ENCODE peak calls at places on chromosome X, in nine cellular contexts. One of them, this sample, is unnamed.

GRCh38 chrX:9788908-9789307 is 2.7 kb downstream of the SHROOM2 start:
- DNase-seq in cardiac fibroblast: peak; percentile 25
- DNase-seq in HFF-Myc: no peak
- DNase-seq in GM13976: no peak
- DNase-seq in NCI-H69: peak; percentile 68
- DNase-seq in GM20000: no peak
- DNase-seq in kidney glomerular epithelial cell: no peak
- DNase-seq in upper lobe of right lung: no peak
- DNase-seq in stimulated activated CD4-positive, alpha-beta T cell treated with anti-CD3 and anti-CD28 coated beads, Interleukin-4, amount 100 ng/mL, for 48 hours: no peak
- DNase-seq in this sample: no peak

GRCh38 chrX:153657161-153657560 is 10.2 kb downstream of the DUSP9 start:
- DNase-seq in cardiac fibroblast: no peak
- DNase-seq in HFF-Myc: no peak
- DNase-seq in GM13976: no peak
- DNase-seq in NCI-H69: no peak
- DNase-seq in GM20000: no peak
- DNase-seq in kidney glomerular epithelial cell: no peak
- DNase-seq in upper lobe of right lung: no peak
- DNase-seq in stimulated activated CD4-positive, alpha-beta T cell treated with anti-CD3 and anti-CD28 coated beads, Interleukin-4, amount 100 ng/mL, for 48 hours: no peak
- DNase-seq in this sample: no peak

GRCh38 chrX:69357293-69357692 is 146.8 kb upstream of the NALF2 start:
- DNase-seq in cardiac fibroblast: no peak
- DNase-seq in HFF-Myc: no peak
- DNase-seq in GM13976: no peak
- DNase-seq in NCI-H69: peak; percentile 27
- DNase-seq in GM20000: no peak
- DNase-seq in kidney glomerular epithelial cell: no peak
- DNase-seq in upper lobe of right lung: no peak
- DNase-seq in stimulated activated CD4-positive, alpha-beta T cell treated with anti-CD3 and anti-CD28 coated beads, Interleukin-4, amount 100 ng/mL, for 48 hours: no peak
- DNase-seq in this sample: no peak

GRCh38 chrX:71636438-71637252 is 18.3 kb upstream of the CXCR3 start:
- DNase-seq in cardiac fibroblast: peak; percentile 4
- DNase-seq in HFF-Myc: no peak
- DNase-seq in GM13976: no peak
- DNase-seq in NCI-H69: peak; percentile 14
- DNase-seq in GM20000: no peak
- DNase-seq in kidney glomerular epithelial cell: no peak
- DNase-seq in upper lobe of right lung: no peak
- DNase-seq in stimulated activated CD4-positive, alpha-beta T cell treated with anti-CD3 and anti-CD28 coated beads, Interleukin-4, amount 100 ng/mL, for 48 hours: no peak
- DNase-seq in this sample: no peak

GRCh38 chrX:1178580-1179057 is 33.8 kb downstream of the CRLF2 start:
- DNase-seq in cardiac fibroblast: peak; percentile 28
- DNase-seq in HFF-Myc: no peak
- DNase-seq in GM13976: no peak
- DNase-seq in NCI-H69: peak; percentile 17
- DNase-seq in GM20000: no peak
- DNase-seq in kidney glomerular epithelial cell: no peak
- DNase-seq in upper lobe of right lung: no peak
- DNase-seq in stimulated activated CD4-positive, alpha-beta T cell treated with anti-CD3 and anti-CD28 coated beads, Interleukin-4, amount 100 ng/mL, for 48 hours: no peak
- DNase-seq in this sample: no peak

GRCh38 chrX:47235691-47236103 is 2.9 kb downstream of the USP11 start:
- DNase-seq in cardiac fibroblast: no peak
- DNase-seq in HFF-Myc: no peak
- DNase-seq in GM13976: no peak
- DNase-seq in NCI-H69: no peak
- DNase-seq in GM20000: no peak
- DNase-seq in kidney glomerular epithelial cell: no peak
- DNase-seq in upper lobe of right lung: no peak
- DNase-seq in stimulated activated CD4-positive, alpha-beta T cell treated with anti-CD3 and anti-CD28 coated beads, Interleukin-4, amount 100 ng/mL, for 48 hours: no peak
- DNase-seq in this sample: no peak

GRCh38 chrX:2712428-2712827 is 21.3 kb downstream of the CD99 start:
- DNase-seq in cardiac fibroblast: no peak
- DNase-seq in HFF-Myc: no peak
- DNase-seq in GM13976: no peak
- DNase-seq in NCI-H69: no peak
- DNase-seq in GM20000: no peak
- DNase-seq in kidney glomerular epithelial cell: no peak
- DNase-seq in upper lobe of right lung: no peak
- DNase-seq in stimulated activated CD4-positive, alpha-beta T cell treated with anti-CD3 and anti-CD28 coated beads, Interleukin-4, amount 100 ng/mL, for 48 hours: no peak
- DNase-seq in this sample: no peak

GRCh38 chrX:109553862-109554261 is 17.2 kb downstream of the NXT2 start:
- DNase-seq in cardiac fibroblast: no peak
- DNase-seq in HFF-Myc: no peak
- DNase-seq in GM13976: no peak
- DNase-seq in NCI-H69: no peak
- DNase-seq in GM20000: no peak
- DNase-seq in kidney glomerular epithelial cell: no peak
- DNase-seq in upper lobe of right lung: no peak
- DNase-seq in stimulated activated CD4-positive, alpha-beta T cell treated with anti-CD3 and anti-CD28 coated beads, Interleukin-4, amount 100 ng/mL, for 48 hours: no peak
- DNase-seq in this sample: no peak

GRCh38 chrX:53239474-53239873 is 14.5 kb upstream of the KDM5C start:
- DNase-seq in cardiac fibroblast: peak; percentile 4
- DNase-seq in HFF-Myc: no peak
- DNase-seq in GM13976: no peak
- DNase-seq in NCI-H69: peak; percentile 38
- DNase-seq in GM20000: peak; percentile 44
- DNase-seq in kidney glomerular epithelial cell: no peak
- DNase-seq in upper lobe of right lung: no peak
- DNase-seq in stimulated activated CD4-positive, alpha-beta T cell treated with anti-CD3 and anti-CD28 coated beads, Interleukin-4, amount 100 ng/mL, for 48 hours: peak; percentile 29
- DNase-seq in this sample: no peak

GRCh38 chrX:24668111-24668510 is 21.0 kb upstream of the PCYT1B start:
- DNase-seq in cardiac fibroblast: peak; percentile 0
- DNase-seq in HFF-Myc: no peak
- DNase-seq in GM13976: no peak
- DNase-seq in NCI-H69: no peak
- DNase-seq in GM20000: no peak
- DNase-seq in kidney glomerular epithelial cell: no peak
- DNase-seq in upper lobe of right lung: no peak
- DNase-seq in stimulated activated CD4-positive, alpha-beta T cell treated with anti-CD3 and anti-CD28 coated beads, Interleukin-4, amount 100 ng/mL, for 48 hours: no peak
- DNase-seq in this sample: no peak

GRCh38 chrX:21855937-21856415 is at the start of gene YY2:
- DNase-seq in cardiac fibroblast: no peak
- DNase-seq in HFF-Myc: no peak
- DNase-seq in GM13976: no peak
- DNase-seq in NCI-H69: no peak
- DNase-seq in GM20000: no peak
- DNase-seq in kidney glomerular epithelial cell: no peak
- DNase-seq in upper lobe of right lung: no peak
- DNase-seq in stimulated activated CD4-positive, alpha-beta T cell treated with anti-CD3 and anti-CD28 coated beads, Interleukin-4, amount 100 ng/mL, for 48 hours: no peak
- DNase-seq in this sample: no peak

GRCh38 chrX:29662101-29662500 is 553.3 kb upstream of the MAGEB2 start:
- DNase-seq in cardiac fibroblast: peak; percentile 61
- DNase-seq in HFF-Myc: peak; percentile 48
- DNase-seq in GM13976: no peak
- DNase-seq in NCI-H69: no peak
- DNase-seq in GM20000: no peak
- DNase-seq in kidney glomerular epithelial cell: peak; percentile 77
- DNase-seq in upper lobe of right lung: no peak
- DNase-seq in stimulated activated CD4-positive, alpha-beta T cell treated with anti-CD3 and anti-CD28 coated beads, Interleukin-4, amount 100 ng/mL, for 48 hours: no peak
- DNase-seq in this sample: peak; percentile 87

GRCh38 chrX:153609917-153610833 is 11.2 kb upstream of the CCNQ start:
- DNase-seq in cardiac fibroblast: peak; percentile 48
- DNase-seq in HFF-Myc: no peak
- DNase-seq in GM13976: peak; percentile 76
- DNase-seq in NCI-H69: peak; percentile 80
- DNase-seq in GM20000: peak; percentile 73
- DNase-seq in kidney glomerular epithelial cell: peak; percentile 15
- DNase-seq in upper lobe of right lung: peak; percentile 86
- DNase-seq in stimulated activated CD4-positive, alpha-beta T cell treated with anti-CD3 and anti-CD28 coated beads, Interleukin-4, amount 100 ng/mL, for 48 hours: peak; percentile 65
- DNase-seq in this sample: peak; percentile 15

GRCh38 chrX:54496936-54497335 is 902 bp upstream of the FGD1 start:
- DNase-seq in cardiac fibroblast: no peak
- DNase-seq in HFF-Myc: no peak
- DNase-seq in GM13976: no peak
- DNase-seq in NCI-H69: no peak
- DNase-seq in GM20000: no peak
- DNase-seq in kidney glomerular epithelial cell: no peak
- DNase-seq in upper lobe of right lung: no peak
- DNase-seq in stimulated activated CD4-positive, alpha-beta T cell treated with anti-CD3 and anti-CD28 coated beads, Interleukin-4, amount 100 ng/mL, for 48 hours: no peak
- DNase-seq in this sample: no peak

GRCh38 chrX:50941638-50942037 is 31.1 kb downstream of the BMP15 start:
- DNase-seq in cardiac fibroblast: no peak
- DNase-seq in HFF-Myc: no peak
- DNase-seq in GM13976: no peak
- DNase-seq in NCI-H69: no peak
- DNase-seq in GM20000: no peak
- DNase-seq in kidney glomerular epithelial cell: no peak
- DNase-seq in upper lobe of right lung: no peak
- DNase-seq in stimulated activated CD4-positive, alpha-beta T cell treated with anti-CD3 and anti-CD28 coated beads, Interleukin-4, amount 100 ng/mL, for 48 hours: no peak
- DNase-seq in this sample: no peak

GRCh38 chrX:134836497-134836968 is 154.3 kb upstream of the SMIM10 start:
- DNase-seq in cardiac fibroblast: peak; percentile 36
- DNase-seq in HFF-Myc: peak; percentile 7
- DNase-seq in GM13976: no peak
- DNase-seq in NCI-H69: no peak
- DNase-seq in GM20000: no peak
- DNase-seq in kidney glomerular epithelial cell: no peak
- DNase-seq in upper lobe of right lung: no peak
- DNase-seq in stimulated activated CD4-positive, alpha-beta T cell treated with anti-CD3 and anti-CD28 coated beads, Interleukin-4, amount 100 ng/mL, for 48 hours: no peak
- DNase-seq in this sample: no peak

GRCh38 chrX:118188977-118189376 is 72.4 kb upstream of the KLHL13 start:
- DNase-seq in cardiac fibroblast: no peak
- DNase-seq in HFF-Myc: no peak
- DNase-seq in GM13976: no peak
- DNase-seq in NCI-H69: peak; percentile 70
- DNase-seq in GM20000: no peak
- DNase-seq in kidney glomerular epithelial cell: no peak
- DNase-seq in upper lobe of right lung: no peak
- DNase-seq in stimulated activated CD4-positive, alpha-beta T cell treated with anti-CD3 and anti-CD28 coated beads, Interleukin-4, amount 100 ng/mL, for 48 hours: no peak
- DNase-seq in this sample: no peak

GRCh38 chrX:10906861-10907260 is 204.3 kb upstream of the HCCS start:
- DNase-seq in cardiac fibroblast: peak; percentile 39
- DNase-seq in HFF-Myc: no peak
- DNase-seq in GM13976: no peak
- DNase-seq in NCI-H69: no peak
- DNase-seq in GM20000: no peak
- DNase-seq in kidney glomerular epithelial cell: no peak
- DNase-seq in upper lobe of right lung: no peak
- DNase-seq in stimulated activated CD4-positive, alpha-beta T cell treated with anti-CD3 and anti-CD28 coated beads, Interleukin-4, amount 100 ng/mL, for 48 hours: no peak
- DNase-seq in this sample: no peak

GRCh38 chrX:13398073-13398823 is 78.4 kb upstream of the ATXN3L start:
- DNase-seq in cardiac fibroblast: peak; percentile 98
- DNase-seq in HFF-Myc: peak; percentile 93
- DNase-seq in GM13976: no peak
- DNase-seq in NCI-H69: no peak
- DNase-seq in GM20000: no peak
- DNase-seq in kidney glomerular epithelial cell: peak; percentile 87
- DNase-seq in upper lobe of right lung: no peak
- DNase-seq in stimulated activated CD4-positive, alpha-beta T cell treated with anti-CD3 and anti-CD28 coated beads, Interleukin-4, amount 100 ng/mL, for 48 hours: no peak
- DNase-seq in this sample: peak; percentile 98

GRCh38 chrX:56763556-56764152 is 34.6 kb downstream of the NBDY start:
- DNase-seq in cardiac fibroblast: no peak
- DNase-seq in HFF-Myc: no peak
- DNase-seq in GM13976: peak; percentile 35
- DNase-seq in NCI-H69: no peak
- DNase-seq in GM20000: no peak
- DNase-seq in kidney glomerular epithelial cell: no peak
- DNase-seq in upper lobe of right lung: no peak
- DNase-seq in stimulated activated CD4-positive, alpha-beta T cell treated with anti-CD3 and anti-CD28 coated beads, Interleukin-4, amount 100 ng/mL, for 48 hours: no peak
- DNase-seq in this sample: no peak

GRCh38 chrX:49271341-49271740 is 1.7 kb downstream of the PPP1R3F start:
- DNase-seq in cardiac fibroblast: no peak
- DNase-seq in HFF-Myc: no peak
- DNase-seq in GM13976: no peak
- DNase-seq in NCI-H69: peak; percentile 8
- DNase-seq in GM20000: no peak
- DNase-seq in kidney glomerular epithelial cell: no peak
- DNase-seq in upper lobe of right lung: no peak
- DNase-seq in stimulated activated CD4-positive, alpha-beta T cell treated with anti-CD3 and anti-CD28 coated beads, Interleukin-4, amount 100 ng/mL, for 48 hours: no peak
- DNase-seq in this sample: no peak

GRCh38 chrX:118603981-118604380 is 108.4 kb downstream of the DOCK11 start:
- DNase-seq in cardiac fibroblast: peak; percentile 75
- DNase-seq in HFF-Myc: peak; percentile 27
- DNase-seq in GM13976: peak; percentile 24
- DNase-seq in NCI-H69: peak; percentile 74
- DNase-seq in GM20000: peak; percentile 8
- DNase-seq in kidney glomerular epithelial cell: no peak
- DNase-seq in upper lobe of right lung: no peak
- DNase-seq in stimulated activated CD4-positive, alpha-beta T cell treated with anti-CD3 and anti-CD28 coated beads, Interleukin-4, amount 100 ng/mL, for 48 hours: peak; percentile 0
- DNase-seq in this sample: peak; percentile 10

GRCh38 chrX:119775517-119776238 is 15.8 kb downstream of the RPL39 start:
- DNase-seq in cardiac fibroblast: no peak
- DNase-seq in HFF-Myc: no peak
- DNase-seq in GM13976: peak; percentile 37
- DNase-seq in NCI-H69: no peak
- DNase-seq in GM20000: no peak
- DNase-seq in kidney glomerular epithelial cell: no peak
- DNase-seq in upper lobe of right lung: no peak
- DNase-seq in stimulated activated CD4-positive, alpha-beta T cell treated with anti-CD3 and anti-CD28 coated beads, Interleukin-4, amount 100 ng/mL, for 48 hours: no peak
- DNase-seq in this sample: no peak

GRCh38 chrX:150879855-150880807 is 18.3 kb downstream of the CD99L2 start:
- DNase-seq in cardiac fibroblast: no peak
- DNase-seq in HFF-Myc: no peak
- DNase-seq in GM13976: no peak
- DNase-seq in NCI-H69: no peak
- DNase-seq in GM20000: no peak
- DNase-seq in kidney glomerular epithelial cell: no peak
- DNase-seq in upper lobe of right lung: no peak
- DNase-seq in stimulated activated CD4-positive, alpha-beta T cell treated with anti-CD3 and anti-CD28 coated beads, Interleukin-4, amount 100 ng/mL, for 48 hours: no peak
- DNase-seq in this sample: no peak

GRCh38 chrX:147884958-147885357 is 26.8 kb upstream of the FMR1 start:
- DNase-seq in cardiac fibroblast: peak; percentile 15
- DNase-seq in HFF-Myc: no peak
- DNase-seq in GM13976: no peak
- DNase-seq in NCI-H69: peak; percentile 9
- DNase-seq in GM20000: no peak
- DNase-seq in kidney glomerular epithelial cell: no peak
- DNase-seq in upper lobe of right lung: no peak
- DNase-seq in stimulated activated CD4-positive, alpha-beta T cell treated with anti-CD3 and anti-CD28 coated beads, Interleukin-4, amount 100 ng/mL, for 48 hours: no peak
- DNase-seq in this sample: no peak

GRCh38 chrX:12153741-12154140 is 15.5 kb downstream of the FRMPD4 start:
- DNase-seq in cardiac fibroblast: peak; percentile 55
- DNase-seq in HFF-Myc: no peak
- DNase-seq in GM13976: no peak
- DNase-seq in NCI-H69: peak; percentile 5
- DNase-seq in GM20000: no peak
- DNase-seq in kidney glomerular epithelial cell: no peak
- DNase-seq in upper lobe of right lung: no peak
- DNase-seq in stimulated activated CD4-positive, alpha-beta T cell treated with anti-CD3 and anti-CD28 coated beads, Interleukin-4, amount 100 ng/mL, for 48 hours: no peak
- DNase-seq in this sample: no peak

GRCh38 chrX:15376956-15377355 is 7.3 kb downstream of the VEGFD start:
- DNase-seq in cardiac fibroblast: peak; percentile 3
- DNase-seq in HFF-Myc: peak; percentile 12
- DNase-seq in GM13976: no peak
- DNase-seq in NCI-H69: no peak
- DNase-seq in GM20000: no peak
- DNase-seq in kidney glomerular epithelial cell: no peak
- DNase-seq in upper lobe of right lung: no peak
- DNase-seq in stimulated activated CD4-positive, alpha-beta T cell treated with anti-CD3 and anti-CD28 coated beads, Interleukin-4, amount 100 ng/mL, for 48 hours: no peak
- DNase-seq in this sample: no peak

This sample was measured in RCC 7860.